ENCODE peak calls at places on chromosome 21, in eight cellular contexts. One of them, this sample, is unnamed.
A peak's percentile ranks its signal among the peaks of the same experiment; 100 is the strongest.

GRCh38 chr21:18373631-18374030 is 30.0 kb downstream of the TMPRSS15 start:
- DNase-seq in astrocyte: peak; percentile 31
- DNase-seq in fibroblast of lung: peak; percentile 41
- DNase-seq in stomach: no peak
- DNase-seq in Peyer's patch: no peak
- DNase-seq in heart right ventricle: no peak
- DNase-seq in small intestine: no peak
- DNase-seq in heart left ventricle: no peak
- DNase-seq in this sample: peak; percentile 7

GRCh38 chr21:45525153-45525909 is 16.9 kb downstream of the SLC19A1 start:
- DNase-seq in astrocyte: no peak
- DNase-seq in fibroblast of lung: no peak
- DNase-seq in stomach: peak; percentile 75
- DNase-seq in Peyer's patch: peak; percentile 86
- DNase-seq in heart right ventricle: peak; percentile 83
- DNase-seq in small intestine: peak; percentile 85
- DNase-seq in heart left ventricle: peak; percentile 80
- DNase-seq in this sample: no peak

GRCh38 chr21:21968810-21969588 is 970.8 kb downstream of the NCAM2 start:
- DNase-seq in astrocyte: no peak
- DNase-seq in fibroblast of lung: no peak
- DNase-seq in stomach: no peak
- DNase-seq in Peyer's patch: no peak
- DNase-seq in heart right ventricle: no peak
- DNase-seq in small intestine: no peak
- DNase-seq in heart left ventricle: no peak
- DNase-seq in this sample: no peak

GRCh38 chr21:37281579-37281978 is 14.4 kb upstream of the VPS26C start:
- DNase-seq in astrocyte: no peak
- DNase-seq in fibroblast of lung: no peak
- DNase-seq in stomach: no peak
- DNase-seq in Peyer's patch: no peak
- DNase-seq in heart right ventricle: no peak
- DNase-seq in small intestine: no peak
- DNase-seq in heart left ventricle: no peak
- DNase-seq in this sample: no peak

GRCh38 chr21:45823100-45823681 is 158.4 kb upstream of the COL6A1 start:
- DNase-seq in astrocyte: no peak
- DNase-seq in fibroblast of lung: no peak
- DNase-seq in stomach: no peak
- DNase-seq in Peyer's patch: no peak
- DNase-seq in heart right ventricle: no peak
- DNase-seq in small intestine: no peak
- DNase-seq in heart left ventricle: no peak
- DNase-seq in this sample: peak; percentile 58

GRCh38 chr21:31888936-31889371 is 16.1 kb downstream of the HUNK start:
- DNase-seq in astrocyte: no peak
- DNase-seq in fibroblast of lung: no peak
- DNase-seq in stomach: no peak
- DNase-seq in Peyer's patch: no peak
- DNase-seq in heart right ventricle: no peak
- DNase-seq in small intestine: peak; percentile 54
- DNase-seq in heart left ventricle: no peak
- DNase-seq in this sample: no peak

GRCh38 chr21:45899317-45900033 is 82.1 kb upstream of the COL6A1 start:
- DNase-seq in astrocyte: no peak
- DNase-seq in fibroblast of lung: no peak
- DNase-seq in stomach: no peak
- DNase-seq in Peyer's patch: no peak
- DNase-seq in heart right ventricle: no peak
- DNase-seq in small intestine: no peak
- DNase-seq in heart left ventricle: no peak
- DNase-seq in this sample: no peak

GRCh38 chr21:30194701-30195299 is 21.1 kb downstream of the CLDN8 start:
- DNase-seq in astrocyte: no peak
- DNase-seq in fibroblast of lung: no peak
- DNase-seq in stomach: no peak
- DNase-seq in Peyer's patch: no peak
- DNase-seq in heart right ventricle: no peak
- DNase-seq in small intestine: peak; percentile 29
- DNase-seq in heart left ventricle: no peak
- DNase-seq in this sample: no peak

GRCh38 chr21:39713905-39714304 is 31.1 kb upstream of the IGSF5 start:
- DNase-seq in astrocyte: no peak
- DNase-seq in fibroblast of lung: peak; percentile 7
- DNase-seq in stomach: no peak
- DNase-seq in Peyer's patch: no peak
- DNase-seq in heart right ventricle: no peak
- DNase-seq in small intestine: no peak
- DNase-seq in heart left ventricle: no peak
- DNase-seq in this sample: no peak

GRCh38 chr21:29176721-29177120 is 46.3 kb downstream of the MAP3K7CL start:
- DNase-seq in astrocyte: no peak
- DNase-seq in fibroblast of lung: no peak
- DNase-seq in stomach: no peak
- DNase-seq in Peyer's patch: no peak
- DNase-seq in heart right ventricle: no peak
- DNase-seq in small intestine: no peak
- DNase-seq in heart left ventricle: no peak
- DNase-seq in this sample: no peak

GRCh38 chr21:31872452-31873274 is at the start of gene HUNK:
- DNase-seq in astrocyte: peak; percentile 22
- DNase-seq in fibroblast of lung: peak; percentile 37
- DNase-seq in stomach: no peak
- DNase-seq in Peyer's patch: peak; percentile 54
- DNase-seq in heart right ventricle: peak; percentile 15
- DNase-seq in small intestine: peak; percentile 53
- DNase-seq in heart left ventricle: no peak
- DNase-seq in this sample: peak; percentile 42

GRCh38 chr21:31665397-31665796 is 5.9 kb downstream of the SOD1 start:
- DNase-seq in astrocyte: no peak
- DNase-seq in fibroblast of lung: peak; percentile 30
- DNase-seq in stomach: no peak
- DNase-seq in Peyer's patch: no peak
- DNase-seq in heart right ventricle: no peak
- DNase-seq in small intestine: no peak
- DNase-seq in heart left ventricle: no peak
- DNase-seq in this sample: peak; percentile 13

GRCh38 chr21:38979271-38980196 is 173.8 kb downstream of the ETS2 start:
- DNase-seq in astrocyte: no peak
- DNase-seq in fibroblast of lung: peak; percentile 29
- DNase-seq in stomach: no peak
- DNase-seq in Peyer's patch: no peak
- DNase-seq in heart right ventricle: no peak
- DNase-seq in small intestine: no peak
- DNase-seq in heart left ventricle: no peak
- DNase-seq in this sample: no peak

GRCh38 chr21:46546799-46547198 is 58.1 kb downstream of the S100B start:
- DNase-seq in astrocyte: no peak
- DNase-seq in fibroblast of lung: no peak
- DNase-seq in stomach: peak; percentile 15
- DNase-seq in Peyer's patch: no peak
- DNase-seq in heart right ventricle: no peak
- DNase-seq in small intestine: no peak
- DNase-seq in heart left ventricle: no peak
- DNase-seq in this sample: no peak

GRCh38 chr21:45874716-45875415 is 106.7 kb upstream of the COL6A1 start:
- DNase-seq in astrocyte: peak; percentile 94
- DNase-seq in fibroblast of lung: peak; percentile 96
- DNase-seq in stomach: peak; percentile 50
- DNase-seq in Peyer's patch: peak; percentile 70
- DNase-seq in heart right ventricle: no peak
- DNase-seq in small intestine: no peak
- DNase-seq in heart left ventricle: no peak
- DNase-seq in this sample: peak; percentile 98

GRCh38 chr21:15289896-15290841 is 225.4 kb upstream of the NRIP1 start:
- DNase-seq in astrocyte: no peak
- DNase-seq in fibroblast of lung: no peak
- DNase-seq in stomach: peak; percentile 76
- DNase-seq in Peyer's patch: peak; percentile 82
- DNase-seq in heart right ventricle: peak; percentile 31
- DNase-seq in small intestine: peak; percentile 86
- DNase-seq in heart left ventricle: peak; percentile 64
- DNase-seq in this sample: no peak

GRCh38 chr21:31268090-31268489 is 76.0 kb downstream of the TIAM1 start:
- DNase-seq in astrocyte: no peak
- DNase-seq in fibroblast of lung: no peak
- DNase-seq in stomach: no peak
- DNase-seq in Peyer's patch: no peak
- DNase-seq in heart right ventricle: no peak
- DNase-seq in small intestine: no peak
- DNase-seq in heart left ventricle: no peak
- DNase-seq in this sample: no peak

GRCh38 chr21:29499734-29500343 is 201.1 kb downstream of the BACH1 start:
- DNase-seq in astrocyte: no peak
- DNase-seq in fibroblast of lung: peak; percentile 13
- DNase-seq in stomach: no peak
- DNase-seq in Peyer's patch: no peak
- DNase-seq in heart right ventricle: no peak
- DNase-seq in small intestine: no peak
- DNase-seq in heart left ventricle: no peak
- DNase-seq in this sample: no peak

GRCh38 chr21:37454869-37455503 is 88.4 kb downstream of the DYRK1A start:
- DNase-seq in astrocyte: no peak
- DNase-seq in fibroblast of lung: no peak
- DNase-seq in stomach: no peak
- DNase-seq in Peyer's patch: no peak
- DNase-seq in heart right ventricle: no peak
- DNase-seq in small intestine: no peak
- DNase-seq in heart left ventricle: no peak
- DNase-seq in this sample: no peak

DNA sequence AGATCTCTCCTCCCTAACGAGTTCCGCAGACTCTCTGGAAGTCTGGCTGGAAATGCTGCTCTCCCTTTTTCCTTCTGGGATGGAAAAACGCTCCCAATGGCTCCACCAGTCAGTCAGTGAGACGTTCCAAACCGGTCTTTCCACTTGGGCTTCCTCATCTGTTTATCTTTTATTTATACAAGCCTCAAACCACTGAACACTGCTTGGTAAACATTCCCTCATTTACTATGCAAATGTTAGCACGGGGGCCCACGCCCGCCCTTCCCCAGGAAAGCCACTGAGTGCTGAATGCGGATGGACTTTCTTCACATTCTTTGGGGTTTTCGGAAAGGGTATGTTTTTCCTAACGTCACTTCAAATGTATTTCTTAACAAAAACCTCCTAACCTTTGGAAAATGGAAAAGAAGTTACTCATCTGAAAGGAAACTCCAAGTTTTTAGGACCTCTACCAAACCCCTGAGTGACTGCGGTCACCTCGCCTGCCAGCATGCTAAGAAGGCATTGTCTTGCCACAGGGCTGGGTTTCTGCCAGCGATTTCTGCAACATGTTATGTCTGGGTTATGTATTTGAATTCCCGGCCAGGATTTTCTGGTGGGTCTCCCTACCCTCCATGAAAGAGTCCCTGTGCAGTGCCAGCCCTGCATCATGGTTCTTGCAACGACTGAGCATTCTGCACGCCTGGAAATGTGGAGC is 14.0 kb upstream of the UMODL1 start:
- DNase-seq in astrocyte: peak; percentile 98
- DNase-seq in fibroblast of lung: peak; percentile 99
- DNase-seq in stomach: peak; percentile 85
- DNase-seq in Peyer's patch: peak; percentile 65
- DNase-seq in heart right ventricle: no peak
- DNase-seq in small intestine: peak; percentile 83
- DNase-seq in heart left ventricle: no peak
- DNase-seq in this sample: peak; percentile 98
- H3K4me3 ChIP-seq in astrocyte: peak overlapping the region; percentile 27
- H3K4me3 ChIP-seq in fibroblast of lung: peak overlapping the region; percentile 8
- H3K4me3 ChIP-seq in stomach: no peak overlapping the region
- H3K4me3 ChIP-seq in Peyer's patch: no peak overlapping the region
- H3K4me3 ChIP-seq in heart right ventricle: no peak overlapping the region
- H3K4me3 ChIP-seq in small intestine: no peak overlapping the region
- H3K4me3 ChIP-seq in heart left ventricle: no peak overlapping the region
- H3K4me3 ChIP-seq in this sample: no peak overlapping the region

DNA sequence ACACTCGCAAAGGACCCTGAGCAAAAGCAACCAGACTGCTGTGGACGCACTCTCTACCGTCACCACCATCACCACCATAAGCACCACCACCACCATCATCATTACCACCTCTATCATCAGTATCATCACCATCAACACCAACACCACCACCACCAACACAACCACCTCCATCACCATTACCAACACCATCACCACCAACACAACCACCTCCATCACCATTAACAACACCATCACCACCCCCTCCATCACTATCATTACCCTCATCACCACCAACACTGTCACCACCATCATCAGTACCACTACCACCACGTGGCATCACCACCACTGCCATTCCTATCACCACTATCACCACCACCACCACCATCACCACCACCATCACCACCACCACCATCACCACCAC is 38.8 kb upstream of the RIPK4 start:
- DNase-seq in astrocyte: no peak
- DNase-seq in fibroblast of lung: no peak
- DNase-seq in stomach: no peak
- DNase-seq in Peyer's patch: no peak
- DNase-seq in heart right ventricle: no peak
- DNase-seq in small intestine: no peak
- DNase-seq in heart left ventricle: no peak
- DNase-seq in this sample: no peak
- H3K36me3 ChIP-seq in astrocyte: peaks cover 1% of the 10 kb centered on the region
- H3K36me3 ChIP-seq in fibroblast of lung: peaks cover 12% of the 10 kb centered on the region
- H3K36me3 ChIP-seq in stomach: peaks cover 60% of the 10 kb centered on the region
- H3K36me3 ChIP-seq in Peyer's patch: no peaks in the 10 kb centered on the region
- H3K36me3 ChIP-seq in heart right ventricle: no peaks in the 10 kb centered on the region
- H3K36me3 ChIP-seq in small intestine: peaks cover 2% of the 10 kb centered on the region
- H3K36me3 ChIP-seq in heart left ventricle: peaks cover 38% of the 10 kb centered on the region
- H3K36me3 ChIP-seq in this sample: peaks cover 37% of the 10 kb centered on the region

GRCh38 chr21:26405071-26405470 is 168.0 kb downstream of the CYYR1 start:
- DNase-seq in astrocyte: peak; percentile 51
- DNase-seq in fibroblast of lung: peak; percentile 55
- DNase-seq in stomach: no peak
- DNase-seq in Peyer's patch: no peak
- DNase-seq in heart right ventricle: no peak
- DNase-seq in small intestine: no peak
- DNase-seq in heart left ventricle: no peak
- DNase-seq in this sample: peak; percentile 12
- H3K9me3 ChIP-seq in astrocyte: no peaks in the 10 kb centered on the region
- H3K9me3 ChIP-seq in fibroblast of lung: no peaks in the 10 kb centered on the region
- H3K9me3 ChIP-seq in stomach: no peaks in the 10 kb centered on the region
- H3K9me3 ChIP-seq in Peyer's patch: no peaks in the 10 kb centered on the region
- H3K9me3 ChIP-seq in heart right ventricle: no peaks in the 10 kb centered on the region
- H3K9me3 ChIP-seq in small intestine: no peaks in the 10 kb centered on the region
- H3K9me3 ChIP-seq in heart left ventricle: no peaks in the 10 kb centered on the region
- H3K9me3 ChIP-seq in this sample: no peaks in the 10 kb centered on the region

DNA sequence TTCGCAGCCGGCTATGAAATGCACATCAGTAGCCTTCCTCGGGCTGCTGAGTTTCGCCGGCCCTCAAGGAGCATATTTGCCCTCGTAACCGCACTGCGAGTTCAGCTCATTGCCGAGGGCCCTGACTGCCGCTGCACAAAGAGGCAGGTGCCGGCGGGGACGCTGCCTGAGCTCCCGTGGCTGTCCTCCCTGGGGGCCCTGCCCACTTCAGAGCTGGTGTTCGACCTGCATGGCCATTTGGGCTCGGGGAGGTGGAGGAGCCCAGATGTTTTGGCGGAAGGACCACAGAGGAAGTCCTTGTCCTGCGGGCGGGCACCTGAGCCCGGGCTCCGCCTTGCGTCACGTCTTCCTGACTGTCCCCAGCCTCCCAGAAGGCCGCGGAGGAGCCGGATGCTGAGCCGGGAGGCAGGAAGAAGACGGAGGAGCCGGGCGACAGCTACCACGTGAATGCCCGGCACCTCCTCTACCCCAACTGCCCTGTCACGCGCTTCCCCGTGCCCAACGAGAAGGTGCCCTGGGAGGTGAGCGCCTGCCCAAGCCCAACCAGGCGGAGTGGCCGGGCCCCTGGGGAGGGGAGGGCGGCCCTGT is 29.9 kb upstream of the LRRC3 start:
- DNase-seq in astrocyte: no peak
- DNase-seq in fibroblast of lung: no peak
- DNase-seq in stomach: no peak
- DNase-seq in Peyer's patch: no peak
- DNase-seq in heart right ventricle: no peak
- DNase-seq in small intestine: no peak
- DNase-seq in heart left ventricle: no peak
- DNase-seq in this sample: no peak
- H3K4me3 ChIP-seq in astrocyte: no peak overlapping the region
- H3K4me3 ChIP-seq in fibroblast of lung: no peak overlapping the region
- H3K4me3 ChIP-seq in stomach: no peak overlapping the region
- H3K4me3 ChIP-seq in Peyer's patch: no peak overlapping the region
- H3K4me3 ChIP-seq in heart right ventricle: no peak overlapping the region
- H3K4me3 ChIP-seq in small intestine: no peak overlapping the region
- H3K4me3 ChIP-seq in heart left ventricle: no peak overlapping the region
- H3K4me3 ChIP-seq in this sample: no peak overlapping the region

This sample was measured in MG63.